ENCODE peak calls at places on chromosomes 4 and X, in ten cellular contexts. One of them, this sample, is unnamed.

GRCh38 chrX:103883533-103883932 is 51.5 kb upstream of the RAB9B start:
- DNase-seq in A172: no peak
- DNase-seq in cardiac fibroblast: no peak
- DNase-seq in Peyer's patch: no peak
- DNase-seq in nucleus accumbens: no peak
- DNase-seq in omental fat pad: no peak
- DNase-seq in germinal center: no peak
- DNase-seq in GM04504: no peak
- DNase-seq in OCI-M1: no peak
- DNase-seq in activated CD8-positive, alpha-beta memory T cell treated with anti-CD3 and anti-CD28 coated beads for 24 hours: no peak
- DNase-seq in this sample: no peak

GRCh38 chrX:31871989-31872388 is 800.1 kb upstream of the FTHL17 start:
- DNase-seq in omental fat pad: no peak
- DNase-seq in activated CD8-positive, alpha-beta memory T cell treated with anti-CD3 and anti-CD28 coated beads for 24 hours: no peak
- DNase-seq in Peyer's patch: no peak
- DNase-seq in A172: no peak
- DNase-seq in germinal center: no peak
- DNase-seq in OCI-M1: peak; percentile 86
- DNase-seq in cardiac fibroblast: no peak
- DNase-seq in nucleus accumbens: no peak
- DNase-seq in GM04504: no peak
- DNase-seq in this sample: no peak

GRCh38 chr4:177051473-177052060 is 258.1 kb upstream of the NEIL3 start:
- DNase-seq in omental fat pad: no peak
- DNase-seq in OCI-M1: peak; percentile 81
- DNase-seq in germinal center: peak; percentile 19
- DNase-seq in nucleus accumbens: no peak
- DNase-seq in cardiac fibroblast: peak; percentile 55
- DNase-seq in GM04504: no peak
- DNase-seq in A172: peak; percentile 30
- DNase-seq in activated CD8-positive, alpha-beta memory T cell treated with anti-CD3 and anti-CD28 coated beads for 24 hours: no peak
- DNase-seq in Peyer's patch: no peak
- DNase-seq in this sample: no peak

GRCh38 chr4:41709844-41710481 is 38.6 kb downstream of the PHOX2B start:
- DNase-seq in A172: peak; percentile 73
- DNase-seq in germinal center: no peak
- DNase-seq in activated CD8-positive, alpha-beta memory T cell treated with anti-CD3 and anti-CD28 coated beads for 24 hours: no peak
- DNase-seq in Peyer's patch: no peak
- DNase-seq in OCI-M1: peak; percentile 23
- DNase-seq in cardiac fibroblast: peak; percentile 62
- DNase-seq in omental fat pad: no peak
- DNase-seq in nucleus accumbens: no peak
- DNase-seq in GM04504: no peak
- DNase-seq in this sample: no peak

GRCh38 chrX:37926700-37927099 is 79.3 kb upstream of the DYNLT3 start:
- DNase-seq in activated CD8-positive, alpha-beta memory T cell treated with anti-CD3 and anti-CD28 coated beads for 24 hours: no peak
- DNase-seq in omental fat pad: no peak
- DNase-seq in germinal center: no peak
- DNase-seq in A172: peak; percentile 40
- DNase-seq in GM04504: peak; percentile 15
- DNase-seq in cardiac fibroblast: peak; percentile 61
- DNase-seq in nucleus accumbens: no peak
- DNase-seq in OCI-M1: peak; percentile 64
- DNase-seq in Peyer's patch: no peak
- DNase-seq in this sample: no peak

GRCh38 chrX:129694805-129695204 is 40.0 kb upstream of the APLN start:
- DNase-seq in A172: no peak
- DNase-seq in Peyer's patch: no peak
- DNase-seq in nucleus accumbens: no peak
- DNase-seq in OCI-M1: no peak
- DNase-seq in germinal center: no peak
- DNase-seq in GM04504: no peak
- DNase-seq in activated CD8-positive, alpha-beta memory T cell treated with anti-CD3 and anti-CD28 coated beads for 24 hours: peak; percentile 30
- DNase-seq in cardiac fibroblast: no peak
- DNase-seq in omental fat pad: no peak
- DNase-seq in this sample: no peak

GRCh38 chrX:96445531-96446065 is 239.0 kb upstream of the DIAPH2 start:
- DNase-seq in Peyer's patch: no peak
- DNase-seq in OCI-M1: peak; percentile 2
- DNase-seq in nucleus accumbens: no peak
- DNase-seq in GM04504: no peak
- DNase-seq in activated CD8-positive, alpha-beta memory T cell treated with anti-CD3 and anti-CD28 coated beads for 24 hours: no peak
- DNase-seq in A172: no peak
- DNase-seq in cardiac fibroblast: no peak
- DNase-seq in omental fat pad: no peak
- DNase-seq in germinal center: no peak
- DNase-seq in this sample: no peak

GRCh38 chrX:14934423-14934822 is 61.2 kb downstream of the MOSPD2 start:
- DNase-seq in Peyer's patch: no peak
- DNase-seq in cardiac fibroblast: no peak
- DNase-seq in OCI-M1: no peak
- DNase-seq in omental fat pad: no peak
- DNase-seq in nucleus accumbens: no peak
- DNase-seq in GM04504: no peak
- DNase-seq in germinal center: no peak
- DNase-seq in A172: no peak
- DNase-seq in activated CD8-positive, alpha-beta memory T cell treated with anti-CD3 and anti-CD28 coated beads for 24 hours: no peak
- DNase-seq in this sample: no peak

GRCh38 chr4:95540227-95540626 is 8.5 kb downstream of the UNC5C start:
- DNase-seq in activated CD8-positive, alpha-beta memory T cell treated with anti-CD3 and anti-CD28 coated beads for 24 hours: no peak
- DNase-seq in OCI-M1: no peak
- DNase-seq in cardiac fibroblast: peak; percentile 63
- DNase-seq in A172: peak; percentile 28
- DNase-seq in GM04504: no peak
- DNase-seq in Peyer's patch: no peak
- DNase-seq in germinal center: no peak
- DNase-seq in nucleus accumbens: no peak
- DNase-seq in omental fat pad: no peak
- DNase-seq in this sample: no peak

GRCh38 chr4:175238827-175239517 is 320.8 kb downstream of the ADAM29 start:
- DNase-seq in OCI-M1: no peak
- DNase-seq in GM04504: no peak
- DNase-seq in Peyer's patch: no peak
- DNase-seq in A172: no peak
- DNase-seq in nucleus accumbens: no peak
- DNase-seq in activated CD8-positive, alpha-beta memory T cell treated with anti-CD3 and anti-CD28 coated beads for 24 hours: no peak
- DNase-seq in omental fat pad: no peak
- DNase-seq in germinal center: no peak
- DNase-seq in cardiac fibroblast: peak; percentile 6
- DNase-seq in this sample: no peak

GRCh38 chr4:109816082-109816442 is 500 bp downstream of the GAR1 start:
- DNase-seq in cardiac fibroblast: peak; percentile 6
- DNase-seq in GM04504: no peak
- DNase-seq in germinal center: peak; percentile 10
- DNase-seq in activated CD8-positive, alpha-beta memory T cell treated with anti-CD3 and anti-CD28 coated beads for 24 hours: no peak
- DNase-seq in OCI-M1: no peak
- DNase-seq in A172: no peak
- DNase-seq in Peyer's patch: peak; percentile 48
- DNase-seq in nucleus accumbens: no peak
- DNase-seq in omental fat pad: no peak
- DNase-seq in this sample: no peak

GRCh38 chrX:49053223-49054072 is 5.4 kb upstream of the CCDC120 start:
- DNase-seq in nucleus accumbens: no peak
- DNase-seq in A172: no peak
- DNase-seq in cardiac fibroblast: peak; percentile 38
- DNase-seq in germinal center: peak; percentile 77
- DNase-seq in activated CD8-positive, alpha-beta memory T cell treated with anti-CD3 and anti-CD28 coated beads for 24 hours: peak; percentile 78
- DNase-seq in omental fat pad: peak; percentile 37
- DNase-seq in GM04504: no peak
- DNase-seq in OCI-M1: no peak
- DNase-seq in Peyer's patch: peak; percentile 77
- DNase-seq in this sample: no peak

GRCh38 chr4:87848622-87849351 is 16.0 kb downstream of the MEPE start:
- DNase-seq in activated CD8-positive, alpha-beta memory T cell treated with anti-CD3 and anti-CD28 coated beads for 24 hours: peak; percentile 60
- DNase-seq in cardiac fibroblast: peak; percentile 84
- DNase-seq in OCI-M1: peak; percentile 78
- DNase-seq in germinal center: peak; percentile 43
- DNase-seq in nucleus accumbens: peak; percentile 47
- DNase-seq in omental fat pad: no peak
- DNase-seq in GM04504: no peak
- DNase-seq in A172: peak; percentile 52
- DNase-seq in Peyer's patch: peak; percentile 57
- DNase-seq in this sample: no peak

GRCh38 chr4:52071786-52072552 is 20.9 kb downstream of the SPATA18 start:
- DNase-seq in A172: no peak
- DNase-seq in omental fat pad: no peak
- DNase-seq in OCI-M1: no peak
- DNase-seq in Peyer's patch: no peak
- DNase-seq in GM04504: no peak
- DNase-seq in activated CD8-positive, alpha-beta memory T cell treated with anti-CD3 and anti-CD28 coated beads for 24 hours: no peak
- DNase-seq in nucleus accumbens: no peak
- DNase-seq in germinal center: no peak
- DNase-seq in cardiac fibroblast: no peak
- DNase-seq in this sample: no peak

GRCh38 chr4:8342651-8343050 is 73.1 kb downstream of the HTRA3 start:
- DNase-seq in nucleus accumbens: no peak
- DNase-seq in omental fat pad: no peak
- DNase-seq in GM04504: no peak
- DNase-seq in cardiac fibroblast: no peak
- DNase-seq in activated CD8-positive, alpha-beta memory T cell treated with anti-CD3 and anti-CD28 coated beads for 24 hours: no peak
- DNase-seq in A172: no peak
- DNase-seq in Peyer's patch: peak; percentile 26
- DNase-seq in OCI-M1: no peak
- DNase-seq in germinal center: no peak
- DNase-seq in this sample: no peak

GRCh38 chr4:1554246-1554875 is 129.8 kb downstream of the FAM53A start:
- DNase-seq in germinal center: no peak
- DNase-seq in OCI-M1: no peak
- DNase-seq in Peyer's patch: no peak
- DNase-seq in omental fat pad: no peak
- DNase-seq in activated CD8-positive, alpha-beta memory T cell treated with anti-CD3 and anti-CD28 coated beads for 24 hours: no peak
- DNase-seq in cardiac fibroblast: no peak
- DNase-seq in GM04504: no peak
- DNase-seq in nucleus accumbens: no peak
- DNase-seq in A172: no peak
- DNase-seq in this sample: no peak

GRCh38 chrX:378443-378842 is 8.3 kb downstream of the PPP2R3B start:
- DNase-seq in Peyer's patch: no peak
- DNase-seq in OCI-M1: no peak
- DNase-seq in cardiac fibroblast: no peak
- DNase-seq in A172: no peak
- DNase-seq in activated CD8-positive, alpha-beta memory T cell treated with anti-CD3 and anti-CD28 coated beads for 24 hours: no peak
- DNase-seq in germinal center: no peak
- DNase-seq in nucleus accumbens: no peak
- DNase-seq in GM04504: no peak
- DNase-seq in omental fat pad: no peak
- DNase-seq in this sample: no peak

GRCh38 chr4:39051454-39051853 is 10.6 kb upstream of the KLHL5 start:
- DNase-seq in omental fat pad: no peak
- DNase-seq in GM04504: no peak
- DNase-seq in germinal center: no peak
- DNase-seq in A172: no peak
- DNase-seq in nucleus accumbens: no peak
- DNase-seq in OCI-M1: no peak
- DNase-seq in activated CD8-positive, alpha-beta memory T cell treated with anti-CD3 and anti-CD28 coated beads for 24 hours: no peak
- DNase-seq in Peyer's patch: no peak
- DNase-seq in cardiac fibroblast: no peak
- DNase-seq in this sample: no peak

GRCh38 chr4:177266492-177266891 is 43.2 kb upstream of the NEIL3 start:
- DNase-seq in A172: no peak
- DNase-seq in activated CD8-positive, alpha-beta memory T cell treated with anti-CD3 and anti-CD28 coated beads for 24 hours: no peak
- DNase-seq in Peyer's patch: no peak
- DNase-seq in nucleus accumbens: no peak
- DNase-seq in GM04504: no peak
- DNase-seq in OCI-M1: peak; percentile 14
- DNase-seq in germinal center: no peak
- DNase-seq in omental fat pad: no peak
- DNase-seq in cardiac fibroblast: no peak
- DNase-seq in this sample: no peak

This sample was measured in ascending aorta.